ENCODE peak calls at places on chromosomes 11 and 22, in five cellular contexts. I is keratinocyte, T is upper lobe of right lung, F is cardiac muscle cell, E is spleen. K is an unnamed sample.

GRCh38 chr11:107655607-107656006 is 56.2 kb downstream of the SLN start:
- DNase-seq in I (no peak), T (no peak), F (no peak), E (no peak), K (no peak)

GRCh38 chr11:1226226-1226961 is 3.5 kb downstream of the MUC5B start:
- DNase-seq in I (no peak), T (peak; percentile 64), F (no peak), E (peak; percentile 76), K (no peak)

GRCh38 chr11:61118406-61118805 is 16.1 kb downstream of the CD5 start:
- DNase-seq in I (no peak), T (peak; percentile 47), F (no peak), E (no peak), K (no peak)

GRCh38 chr11:69267395-69267805 is 26.6 kb upstream of the MYEOV start:
- DNase-seq in I (no peak), T (peak; percentile 60), F (no peak), E (peak; percentile 68), K (no peak)

GRCh38 chr11:65310756-65311155 is 3.9 kb upstream of the CDC42EP2 start:
- DNase-seq in I (no peak), T (no peak), F (no peak), E (no peak), K (no peak)

GRCh38 chr11:129951201-129951882 is 51.3 kb downstream of the PRDM10 start:
- DNase-seq in I (no peak), T (no peak), F (peak; percentile 41), E (no peak), K (no peak)

GRCh38 chr11:66325140-66325754 is 8.4 kb upstream of the CD248 start:
- DNase-seq in I (no peak), T (no peak), F (no peak), E (no peak), K (no peak)

GRCh38 chr11:83187463-83187862 is 6.0 kb upstream of the ANKRD42 start:
- DNase-seq in I (no peak), T (no peak), F (no peak), E (no peak), K (no peak)

GRCh38 chr11:86495341-86495740 is 120.7 kb downstream of the CCDC81 start:
- DNase-seq in I (no peak), T (no peak), F (no peak), E (no peak), K (no peak)

GRCh38 chr11:46247664-46248063 is 29.8 kb upstream of the CREB3L1 start:
- DNase-seq in I (no peak), T (no peak), F (peak; percentile 47), E (no peak), K (peak; percentile 78)

GRCh38 chr11:115275045-115275444 is 229.2 kb downstream of the CADM1 start:
- DNase-seq in I (no peak), T (no peak), F (no peak), E (no peak), K (no peak)

GRCh38 chr11:62150887-62151736 is 27.3 kb downstream of the INCENP start:
- DNase-seq in I (no peak), T (peak; percentile 26), F (no peak), E (peak; percentile 23), K (no peak)

GRCh38 chr11:36071917-36072500 is 128.1 kb downstream of the LDLRAD3 start:
- DNase-seq in I (no peak), T (no peak), F (no peak), E (no peak), K (no peak)

GRCh38 chr11:114259551-114259983 is 36.6 kb upstream of the NNMT start:
- DNase-seq in I (no peak), T (peak; percentile 64), F (no peak), E (no peak), K (no peak)

GRCh38 chr11:76270387-76270786 is 64.1 kb upstream of the WNT11 start:
- DNase-seq in I (no peak), T (no peak), F (peak; percentile 49), E (no peak), K (no peak)

GRCh38 chr22:42078469-42079318 is 806 bp upstream of the SMDT1 start:
- DNase-seq in I (no peak), T (no peak), F (peak; percentile 24), E (no peak), K (peak; percentile 32)

GRCh38 chr11:12111482-12112149 is 1.2 kb downstream of the MICAL2 start:
- DNase-seq in I (no peak), T (no peak), F (no peak), E (no peak), K (no peak)

GRCh38 chr11:60974726-60975125 is 3.2 kb downstream of the CD6 start:
- DNase-seq in I (no peak), T (no peak), F (no peak), E (no peak), K (no peak)

GRCh38 chr11:49995559-49995958 is 13.2 kb upstream of the OR4C12 start:
- DNase-seq in I (peak; percentile 4), T (no peak), F (peak; percentile 49), E (no peak), K (peak; percentile 10)

GRCh38 chr22:22380098-22381030 is 128.2 kb downstream of the ZNF280B start:
- DNase-seq in I (no peak), T (no peak), F (no peak), E (peak; percentile 90), K (no peak)

GRCh38 chr11:45025716-45026492 is 75.2 kb upstream of the TP53I11 start:
- DNase-seq in I (no peak), T (no peak), F (peak; percentile 88), E (peak; percentile 87), K (no peak)

GRCh38 chr11:71083105-71083504 is 169.3 kb downstream of the SHANK2 start:
- DNase-seq in I (no peak), T (no peak), F (no peak), E (no peak), K (no peak)

GRCh38 chr11:18191376-18191775 is 18.7 kb downstream of the MRGPRX4 start:
- DNase-seq in I (no peak), T (no peak), F (peak; percentile 14), E (no peak), K (no peak)

GRCh38 chr22:24585461-24585860 is 7.4 kb downstream of the LRRC75B start:
- DNase-seq in I (no peak), T (no peak), F (no peak), E (peak; percentile 30), K (no peak)

GRCh38 chr11:15848769-15849168 is 507.6 kb downstream of the SOX6 start:
- DNase-seq in I (no peak), T (no peak), F (no peak), E (no peak), K (no peak)

GRCh38 chr11:109818303-109818702 is 274.9 kb upstream of the ZC3H12C start:
- DNase-seq in I (no peak), T (no peak), F (no peak), E (no peak), K (no peak)

GRCh38 chr11:102780491-102780918 is at the start of gene MMP10:
- DNase-seq in I (peak; percentile 86), T (no peak), F (peak; percentile 55), E (no peak), K (no peak)

GRCh38 chr22:18113680-18114394 is 3.2 kb downstream of the TUBA8 start:
- DNase-seq in I (no peak), T (no peak), F (no peak), E (peak; percentile 69), K (no peak)

GRCh38 chr22:47086596-47087248 is 324.3 kb downstream of the TBC1D22A start:
- DNase-seq in I (no peak), T (no peak), F (no peak), E (no peak), K (no peak)

GRCh38 chr22:38262051-38262795 is 10.6 kb downstream of the TMEM184B start:
- DNase-seq in I (no peak), T (peak; percentile 88), F (no peak), E (peak; percentile 87), K (peak; percentile 67)

GRCh38 chr11:18526130-18526520 is 617 bp downstream of the TSG101 start:
- DNase-seq in I (no peak), T (no peak), F (peak; percentile 15), E (no peak), K (no peak)

GRCh38 chr22:49894321-49895072 is 23.7 kb downstream of the ALG12 start:
- DNase-seq in I (no peak), T (peak; percentile 39), F (no peak), E (peak; percentile 46), K (no peak)

GRCh38 chr11:116812109-116812508 is 11.0 kb downstream of the APOA4 start:
- DNase-seq in I (no peak), T (no peak), F (no peak), E (no peak), K (no peak)

GRCh38 chr11:14253437-14253836 is 105.5 kb downstream of the RRAS2 start:
- DNase-seq in I (no peak), T (no peak), F (peak; percentile 10), E (no peak), K (no peak)

GRCh38 chr22:20433191-20433590 is 4.4 kb downstream of the SCARF2 start:
- DNase-seq in I (no peak), T (peak; percentile 42), F (no peak), E (peak; percentile 46), K (no peak)

GRCh38 chr22:30874431-30875370 is 93.9 kb downstream of the MORC2 start:
- DNase-seq in I (no peak), T (peak; percentile 27), F (no peak), E (peak; percentile 41), K (no peak)
- H3K4me1 ChIP-seq in I (peaks cover 3% of the 10 kb centered on the region), T (no peaks in the 10 kb centered on the region), F (peaks cover 10% of the 10 kb centered on the region), E (no peaks in the 10 kb centered on the region), K (no peaks in the 10 kb centered on the region)

DNA sequence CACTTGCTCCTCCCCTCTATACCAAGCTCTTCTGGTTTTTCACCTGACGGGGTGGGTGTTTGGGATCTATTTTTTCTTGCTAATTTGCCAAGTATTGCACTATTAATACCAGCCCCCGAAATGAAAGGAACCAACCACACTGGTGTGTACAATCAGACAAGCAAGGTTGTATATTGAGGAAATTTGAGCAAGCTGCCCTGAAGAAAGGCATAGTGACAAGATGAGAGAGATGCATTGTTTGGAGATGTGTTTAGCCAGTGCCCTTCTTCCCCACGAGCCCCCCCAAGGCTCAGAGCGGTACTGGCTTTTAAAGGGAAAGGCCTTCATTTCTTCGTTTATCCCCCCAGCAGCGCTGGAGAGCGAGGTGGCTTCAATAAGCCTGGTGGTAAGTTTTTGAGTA is 15.2 kb upstream of the GAS2L1 start:
- DNase-seq in I (no peak), T (no peak), F (no peak), E (no peak), K (no peak)
- H3K36me3 ChIP-seq in I (peaks cover 47% of the 10 kb centered on the region), T (peaks cover 100% of the 10 kb centered on the region), F (peaks cover 92% of the 10 kb centered on the region), E (peaks cover 22% of the 10 kb centered on the region), K (peaks cover 15% of the 10 kb centered on the region)

GRCh38 chr11:64208086-64208795 is 1.7 kb downstream of the FERMT3 start:
- DNase-seq in I (no peak), T (no peak), F (no peak), E (peak; percentile 85), K (no peak)
- H3K4me1 ChIP-seq in I (no peaks in the 10 kb centered on the region), T (peaks cover 47% of the 10 kb centered on the region), F (peaks cover 2% of the 10 kb centered on the region), E (peaks cover 47% of the 10 kb centered on the region), K (no peaks in the 10 kb centered on the region)

GRCh38 chr22:29344137-29344536 is 28.6 kb upstream of the RASL10A start:
- DNase-seq in I (peak; percentile 66), T (peak; percentile 87), F (peak; percentile 90), E (no peak), K (peak; percentile 80)

GRCh38 chr22:29342177-29342576 is 26.7 kb upstream of the RASL10A start:
- DNase-seq in I (no peak), T (no peak), F (no peak), E (no peak), K (no peak)

GRCh38 chr22:29341849-29342127 is 26.3 kb upstream of the RASL10A start:
- DNase-seq in I (no peak), T (no peak), F (no peak), E (no peak), K (no peak)

GRCh38 chr22:29342577-29343312 is 27.2 kb upstream of the RASL10A start:
- DNase-seq in I (no peak), T (no peak), F (no peak), E (no peak), K (peak; percentile 46)

GRCh38 chr22:29343313-29343805 is 27.9 kb upstream of the RASL10A start:
- DNase-seq in I (no peak), T (peak; percentile 85), F (peak; percentile 29), E (no peak), K (no peak)
- H3K36me3 ChIP-seq in I (peaks cover 31% of the 10 kb centered on the region), T (peaks cover 78% of the 10 kb centered on the region), F (peaks cover 33% of the 10 kb centered on the region), E (no peaks in the 10 kb centered on the region), K (peaks cover 3% of the 10 kb centered on the region)